ENCODE peak calls at places on chromosomes 13 and 19, in seven cellular contexts. B is thyroid gland; J is CD8-positive, alpha-beta memory T cell; S is IMR-90; V is aorta; E is heart left ventricle; I is keratinocyte. U is an unnamed sample.

GRCh38 chr13:102002271-102002670 is 399.6 kb downstream of the FGF14 start:
- DNase-seq in B (no peak), J (no peak), S (no peak), V (no peak), E (no peak), I (no peak), U (no peak)

GRCh38 chr13:114077121-114077937 is 55.1 kb downstream of the RASA3 start:
- DNase-seq in B (no peak), J (no peak), S (no peak), V (peak; percentile 30), E (peak; percentile 17), I (no peak), U (no peak)

GRCh38 chr19:38737921-38738731 is 6.1 kb downstream of the CAPN12 start:
- DNase-seq in B (no peak), J (no peak), S (no peak), V (peak; percentile 47), E (no peak), I (no peak), U (no peak)

GRCh38 chr19:9309974-9310446 is 372 bp upstream of the ZNF699 start:
- DNase-seq in B (peak; percentile 92), J (peak; percentile 73), S (peak; percentile 84), V (peak; percentile 95), E (peak; percentile 95), I (peak; percentile 70), U (peak; percentile 94)

GRCh38 chr19:56727731-56728130 is 56.2 kb upstream of the ZNF835 start:
- DNase-seq in B (no peak), J (no peak), S (no peak), V (no peak), E (no peak), I (no peak), U (no peak)

GRCh38 chr13:82011355-82011754 is 1670.4 kb upstream of the SPRY2 start:
- DNase-seq in B (no peak), J (no peak), S (no peak), V (no peak), E (no peak), I (no peak), U (no peak)

GRCh38 chr19:58352760-58353671 is at the start of gene A1BG:
- DNase-seq in B (no peak), J (no peak), S (no peak), V (peak; percentile 44), E (no peak), I (no peak), U (no peak)

GRCh38 chr19:13181747-13182388 is 31.7 kb downstream of the IER2 start:
- DNase-seq in B (peak; percentile 85), J (peak; percentile 35), S (peak; percentile 64), V (peak; percentile 87), E (peak; percentile 83), I (no peak), U (peak; percentile 85)

GRCh38 chr19:45638930-45639729 is at the start of gene EML2:
- DNase-seq in B (peak; percentile 57), J (peak; percentile 40), S (no peak), V (no peak), E (peak; percentile 57), I (no peak), U (peak; percentile 40)

GRCh38 chr19:40640744-40641143 is 39.6 kb downstream of the LTBP4 start:
- DNase-seq in B (no peak), J (no peak), S (peak; percentile 45), V (peak; percentile 66), E (peak; percentile 70), I (no peak), U (peak; percentile 44)

GRCh38 chr13:90717451-90717936 is 630.0 kb upstream of the MIR17HG start:
- DNase-seq in B (no peak), J (no peak), S (peak; percentile 10), V (no peak), E (no peak), I (peak; percentile 25), U (peak; percentile 93)

GRCh38 chr13:36608474-36608873 is 65.3 kb upstream of the SERTM1 start:
- DNase-seq in B (no peak), J (no peak), S (no peak), V (no peak), E (no peak), I (no peak), U (peak; percentile 30)

GRCh38 chr13:40096357-40096911 is 441.0 kb downstream of the COG6 start:
- DNase-seq in B (no peak), J (no peak), S (no peak), V (no peak), E (no peak), I (no peak), U (no peak)

GRCh38 chr13:94112227-94112626 is 367.3 kb downstream of the DCT start:
- DNase-seq in B (no peak), J (no peak), S (peak; percentile 98), V (peak; percentile 42), E (peak; percentile 32), I (no peak), U (peak; percentile 94)

GRCh38 chr19:57633832-57634131 is 814 bp downstream of the ZNF211 start:
- DNase-seq in B (peak; percentile 35), J (no peak), S (no peak), V (no peak), E (no peak), I (no peak), U (no peak)

GRCh38 chr19:38912600-38913514 is 871 bp upstream of the CCER2 start:
- DNase-seq in B (no peak), J (no peak), S (no peak), V (no peak), E (no peak), I (no peak), U (no peak)

GRCh38 chr19:7421941-7422744 is 66.7 kb downstream of the PEX11G start:
- DNase-seq in B (no peak), J (no peak), S (no peak), V (no peak), E (no peak), I (no peak), U (no peak)

GRCh38 chr19:49809987-49810389 is 3.1 kb downstream of the FUZ start:
- DNase-seq in B (no peak), J (no peak), S (no peak), V (no peak), E (no peak), I (no peak), U (no peak)
- H3K27ac ChIP-seq in B (peak overlapping the region; percentile 71), J (no peak overlapping the region), S (no peak overlapping the region), V (no peak overlapping the region), E (peak overlapping the region; percentile 72), I (no peak overlapping the region), U (no peak overlapping the region)

GRCh38 chr13:51819544-51819943 is 15.6 kb upstream of the DHRS12 start:
- DNase-seq in B (no peak), J (no peak), S (no peak), V (no peak), E (no peak), I (no peak), U (no peak)
- H3K27me3 ChIP-seq in B (no peaks in the 10 kb centered on the region), J (no peaks in the 10 kb centered on the region), S (peaks cover 67% of the 10 kb centered on the region), V (no peaks in the 10 kb centered on the region), E (no peaks in the 10 kb centered on the region), I (peaks cover 24% of the 10 kb centered on the region), U (no peaks in the 10 kb centered on the region)

GRCh38 chr19:28495046-28495445 is 717.9 kb downstream of the UQCRFS1 start:
- DNase-seq in B (no peak), J (no peak), S (no peak), V (no peak), E (no peak), I (no peak), U (no peak)

GRCh38 chr19:28493881-28494280 is 719.1 kb downstream of the UQCRFS1 start:
- DNase-seq in B (no peak), J (no peak), S (no peak), V (no peak), E (no peak), I (no peak), U (no peak)

GRCh38 chr19:28492616-28493015 is 720.3 kb downstream of the UQCRFS1 start:
- DNase-seq in B (no peak), J (no peak), S (no peak), V (no peak), E (no peak), I (no peak), U (no peak)

GRCh38 chr19:28492201-28492600 is 720.8 kb downstream of the UQCRFS1 start:
- DNase-seq in B (no peak), J (no peak), S (no peak), V (no peak), E (no peak), I (no peak), U (no peak)

DNA sequence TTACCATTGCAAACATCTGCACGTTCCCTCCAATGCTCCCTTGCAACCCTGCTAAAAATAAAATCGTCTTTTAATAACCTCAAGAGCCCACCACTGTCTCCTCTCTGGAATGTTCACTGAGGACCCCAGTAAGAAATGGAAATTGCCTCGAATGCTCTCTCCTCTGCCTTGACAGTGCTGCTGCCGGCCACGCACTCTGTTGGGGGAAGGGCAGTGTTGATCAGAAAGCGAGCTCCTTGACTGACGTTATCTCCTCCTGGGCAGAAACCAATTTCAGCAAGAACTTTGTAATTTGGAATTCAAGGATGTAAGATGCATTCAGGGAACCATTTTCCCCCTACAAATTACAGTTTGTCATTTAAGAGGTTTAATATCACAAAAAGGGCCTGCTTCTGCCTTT is 718.5 kb downstream of the UQCRFS1 start:
- DNase-seq in B (no peak), J (no peak), S (no peak), V (no peak), E (no peak), I (no peak), U (no peak)
- H3K27ac ChIP-seq in B (no peak overlapping the region), J (no peak overlapping the region), S (no peak overlapping the region), V (no peak overlapping the region), E (no peak overlapping the region), I (no peak overlapping the region), U (no peak overlapping the region)

GRCh38 chr19:3916033-3916432 is 16.8 kb upstream of the NMRK2 start:
- DNase-seq in B (no peak), J (no peak), S (no peak), V (no peak), E (no peak), I (no peak), U (no peak)
- H3K27me3 ChIP-seq in B (no peaks in the 10 kb centered on the region), J (no peaks in the 10 kb centered on the region), S (no peaks in the 10 kb centered on the region), V (no peaks in the 10 kb centered on the region), E (no peaks in the 10 kb centered on the region), I (no peaks in the 10 kb centered on the region), U (no peaks in the 10 kb centered on the region)

GRCh38 chr19:10615429-10616023 is 9.8 kb upstream of the SLC44A2 start:
- DNase-seq in B (no peak), J (no peak), S (no peak), V (no peak), E (no peak), I (no peak), U (no peak)
- H3K27ac ChIP-seq in B (no peak overlapping the region), J (no peak overlapping the region), S (no peak overlapping the region), V (no peak overlapping the region), E (peak overlapping the region; percentile 13), I (no peak overlapping the region), U (no peak overlapping the region)

GRCh38 chr19:41993612-41994483 is at the start of gene ATP1A3:
- DNase-seq in B (no peak), J (peak; percentile 49), S (peak; percentile 21), V (no peak), E (peak; percentile 73), I (no peak), U (peak; percentile 75)
- H3K27me3 ChIP-seq in B (peaks cover 14% of the 10 kb centered on the region), J (peaks cover 29% of the 10 kb centered on the region), S (peaks cover 65% of the 10 kb centered on the region), V (peaks cover 2% of the 10 kb centered on the region), E (peaks cover 16% of the 10 kb centered on the region), I (peaks cover 57% of the 10 kb centered on the region), U (peaks cover 64% of the 10 kb centered on the region)

U was measured in cardiac muscle cell.